ENCODE peak calls at places on chromosomes 11 and 22, in six cellular contexts. R is lower leg skin; F is CD8-positive, alpha-beta T cell; I is choroid plexus epithelial cell; K is heart left ventricle; G is lower lobe of right lung. J is an unnamed sample.

GRCh38 chr22:26828311-26828710 is 170.9 kb downstream of the MIAT start:
- DNase-seq in R (no peak), F (no peak), I (no peak), K (no peak), G (no peak), J (no peak)

GRCh38 chr22:46105494-46106278 is 44.6 kb upstream of the PPARA start:
- DNase-seq in R (no peak), F (no peak), I (peak; percentile 66), K (no peak), G (no peak), J (peak; percentile 88)

GRCh38 chr11:47533690-47534135 is 19.2 kb downstream of the CELF1 start:
- DNase-seq in R (no peak), F (no peak), I (peak; percentile 76), K (no peak), G (no peak), J (peak; percentile 79)

GRCh38 chr22:39519681-39520053 is 695 bp upstream of the ATF4 start:
- DNase-seq in R (peak; percentile 93), F (no peak), I (no peak), K (peak; percentile 72), G (no peak), J (peak; percentile 45)

GRCh38 chr22:47836957-47837356 is 1074.5 kb downstream of the TBC1D22A start:
- DNase-seq in R (no peak), F (no peak), I (no peak), K (no peak), G (no peak), J (peak; percentile 0)

GRCh38 chr11:94623120-94623735 is 56.1 kb downstream of the PIWIL4 start:
- DNase-seq in R (no peak), F (no peak), I (peak; percentile 92), K (peak; percentile 45), G (no peak), J (peak; percentile 83)

GRCh38 chr22:44049369-44050231 is 25.5 kb downstream of the PARVB start:
- DNase-seq in R (no peak), F (no peak), I (no peak), K (no peak), G (no peak), J (no peak)

GRCh38 chr11:73325036-73325981 is 17.2 kb downstream of the ARHGEF17 start:
- DNase-seq in R (no peak), F (no peak), I (peak; percentile 53), K (no peak), G (no peak), J (peak; percentile 35)

GRCh38 chr22:39152511-39153219 is at the start of gene CBX7:
- DNase-seq in R (peak; percentile 99), F (peak; percentile 84), I (peak; percentile 79), K (peak; percentile 96), G (peak; percentile 97), J (peak; percentile 73)

GRCh38 chr11:18706330-18707243 is 8.0 kb downstream of the TMEM86A start:
- DNase-seq in R (peak; percentile 93), F (peak; percentile 31), I (peak; percentile 47), K (peak; percentile 76), G (peak; percentile 67), J (no peak)

GRCh38 chr11:102971766-102972165 is 16.2 kb upstream of the MMP13 start:
- DNase-seq in R (no peak), F (no peak), I (no peak), K (no peak), G (no peak), J (peak; percentile 76)
- H3K4me3 ChIP-seq in R (no peak overlapping the region), F (no peak overlapping the region), I (no peak overlapping the region), K (no peak overlapping the region), G (no peak overlapping the region), J (no peak overlapping the region)

DNA sequence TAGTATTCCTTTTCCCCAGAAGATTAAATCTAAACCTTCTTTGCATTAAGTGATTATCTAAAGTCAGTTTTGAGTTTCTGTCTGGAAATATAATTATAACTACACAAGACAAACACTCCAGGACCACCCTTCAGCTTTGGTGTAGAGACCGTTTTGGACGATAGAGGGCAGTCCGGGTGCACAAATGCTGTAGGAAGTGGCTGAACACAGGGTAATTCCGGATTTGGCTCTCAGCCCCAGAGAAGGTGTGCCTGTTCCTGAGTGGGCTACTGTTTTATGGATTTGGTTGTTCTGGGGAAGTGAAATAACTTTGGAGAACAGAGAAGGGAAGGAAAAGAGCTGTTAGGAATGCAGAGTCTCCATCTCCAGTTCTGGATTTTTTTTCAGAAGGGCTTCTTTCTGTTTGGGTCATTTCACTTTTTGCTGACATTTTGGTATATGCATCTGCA is 14.8 kb downstream of the EXT2 start:
- DNase-seq in R (no peak), F (peak; percentile 25), I (peak; percentile 72), K (peak; percentile 77), G (no peak), J (peak; percentile 50)
- TF ChIP-seq CTCF in R (no peak), F (peak; percentile 81), I (peak; percentile 96), K (peak; percentile 78), G (peak; percentile 72), J (peak; percentile 89)

GRCh38 chr11:693415-693831 is 1.6 kb downstream of the DEAF1 start:
- DNase-seq in R (peak; percentile 88), F (no peak), I (peak; percentile 30), K (no peak), G (no peak), J (peak; percentile 33)

GRCh38 chr11:693887-694562 is 997 bp downstream of the DEAF1 start:
- DNase-seq in R (peak; percentile 88), F (no peak), I (no peak), K (peak; percentile 35), G (peak; percentile 69), J (no peak)

GRCh38 chr11:691710-692590 is 3.1 kb downstream of the DEAF1 start:
- DNase-seq in R (peak; percentile 85), F (no peak), I (no peak), K (no peak), G (no peak), J (no peak)

GRCh38 chr11:694563-695331 is at the start of gene DEAF1:
- DNase-seq in R (peak; percentile 100), F (peak; percentile 99), I (peak; percentile 99), K (peak; percentile 99), G (peak; percentile 99), J (peak; percentile 97)

GRCh38 chr11:692824-693414 is 2.1 kb downstream of the DEAF1 start:
- DNase-seq in R (no peak), F (peak; percentile 28), I (no peak), K (no peak), G (no peak), J (peak; percentile 20)
- H3K4me3 ChIP-seq in R (no peak overlapping the region), F (peak overlapping the region; percentile 3), I (peak overlapping the region; percentile 61), K (no peak overlapping the region), G (peak overlapping the region; percentile 33), J (no peak overlapping the region)

GRCh38 chr11:12540913-12541587 is 133.2 kb upstream of the TEAD1 start:
- DNase-seq in R (peak; percentile 85), F (no peak), I (peak; percentile 83), K (no peak), G (no peak), J (peak; percentile 95)
- TF ChIP-seq CTCF in R (no peak), F (no peak), I (peak; percentile 55), K (no peak), G (no peak), J (peak; percentile 67)

DNA sequence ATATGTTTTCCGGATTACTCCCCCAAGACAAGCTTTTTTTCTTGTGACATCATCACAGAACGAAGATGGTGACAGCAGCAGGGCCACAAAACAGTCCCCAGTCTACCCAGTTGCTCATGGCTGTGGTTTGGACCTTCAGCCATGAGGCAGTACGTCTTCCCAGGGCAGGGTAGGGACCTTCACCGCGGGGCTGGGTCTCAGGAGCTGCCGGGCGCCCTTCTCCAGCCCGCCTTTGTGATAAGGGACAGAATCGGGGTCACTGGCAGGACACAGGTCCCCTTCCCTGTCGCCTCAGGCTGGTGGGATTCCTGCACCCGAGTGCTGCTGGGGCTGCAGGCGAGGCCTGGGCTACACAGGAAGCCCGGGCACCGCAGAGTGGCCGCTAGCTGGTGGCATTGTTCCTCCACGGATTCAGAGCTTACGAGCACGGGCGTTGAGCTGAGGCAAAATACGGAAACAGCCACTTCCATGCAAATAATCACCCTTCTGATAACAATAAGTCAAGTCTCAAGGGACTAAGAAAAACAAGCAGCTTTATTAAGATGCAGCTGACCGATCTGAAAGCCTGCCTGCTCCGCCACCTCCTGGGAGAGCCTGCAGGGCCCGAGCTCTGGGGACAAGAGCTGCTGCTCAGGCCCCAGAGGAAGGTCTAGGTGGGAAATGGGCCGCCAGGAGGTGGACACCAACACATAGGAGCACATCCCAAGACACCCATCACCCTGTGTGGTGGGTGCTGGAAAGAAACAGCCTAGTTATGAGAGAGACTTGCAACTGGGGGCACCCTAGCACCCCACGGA is 12.3 kb downstream of the TBX1 start:
- DNase-seq in R (no peak), F (no peak), I (no peak), K (no peak), G (peak; percentile 48), J (no peak)
- H3K4me3 ChIP-seq in R (no peak overlapping the region), F (no peak overlapping the region), I (no peak overlapping the region), K (no peak overlapping the region), G (no peak overlapping the region), J (no peak overlapping the region)

DNA sequence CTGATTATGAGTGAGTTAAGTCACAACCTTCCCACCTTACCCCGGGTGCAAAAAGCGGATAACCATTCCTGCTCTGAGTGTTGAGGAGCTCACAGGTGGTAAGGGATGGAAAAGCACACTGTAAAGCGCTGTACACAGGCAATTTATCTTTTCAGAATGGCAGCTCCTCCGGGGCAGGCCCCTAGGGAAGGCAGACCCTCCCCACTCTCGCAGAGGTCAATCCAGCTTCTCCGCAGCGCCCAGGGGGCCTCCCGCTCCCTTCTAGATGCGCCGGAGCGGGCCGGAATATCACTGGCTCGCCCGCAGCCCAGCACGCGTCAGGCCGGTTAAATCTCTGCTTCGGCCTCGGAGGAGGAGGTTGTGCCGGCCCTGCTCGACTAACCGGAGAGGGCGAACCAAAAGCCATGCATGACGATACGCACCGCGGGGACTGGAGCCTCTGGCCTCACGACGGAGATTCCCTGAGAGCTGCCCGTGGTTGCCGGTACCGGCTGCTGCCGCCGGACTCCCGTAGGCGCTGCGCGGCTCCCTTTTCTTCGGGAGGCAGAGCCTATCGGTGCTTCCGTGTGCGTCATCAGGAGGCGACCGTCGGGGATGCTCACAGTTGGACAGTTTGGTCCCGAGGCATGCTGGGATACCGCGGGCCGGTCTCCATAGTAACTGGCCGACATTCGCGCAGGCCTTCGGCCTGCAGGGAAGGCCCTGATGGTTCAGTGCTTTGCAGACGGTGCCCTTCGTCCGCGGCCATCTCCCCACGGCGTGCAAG is at the start of gene BRMS1:
- DNase-seq in R (peak; percentile 99), F (peak; percentile 89), I (peak; percentile 98), K (peak; percentile 99), G (peak; percentile 100), J (peak; percentile 97)
- TF ChIP-seq CTCF in R (no peak), F (no peak), I (peak; percentile 24), K (no peak), G (peak; percentile 30), J (peak; percentile 40)

DNA sequence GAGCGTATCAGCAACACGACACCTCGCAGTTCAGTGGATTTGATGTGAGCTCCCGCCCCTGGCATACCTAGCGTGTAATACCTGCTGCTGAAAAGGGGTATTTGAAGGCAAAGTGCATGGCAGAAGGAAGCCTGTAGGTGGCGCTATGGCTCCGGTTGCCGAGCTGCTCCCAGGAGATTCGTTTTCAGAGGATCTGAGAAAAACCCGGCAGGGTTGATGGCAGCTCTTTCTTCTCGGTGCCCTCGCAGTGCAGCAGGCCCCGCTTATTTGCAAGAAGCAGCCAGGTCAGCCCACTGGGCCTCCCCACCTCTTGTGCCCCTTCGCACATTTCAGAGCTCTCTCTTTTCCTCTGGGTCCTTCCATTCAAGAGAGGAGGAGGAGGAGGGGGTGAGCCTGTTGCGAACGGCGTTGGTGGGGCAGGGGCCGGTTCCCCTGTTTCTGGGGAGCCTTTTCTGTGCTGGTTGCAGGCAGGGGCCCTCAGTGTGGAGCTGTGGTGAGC is 85.2 kb upstream of the SYT13 start:
- DNase-seq in R (peak; percentile 87), F (peak; percentile 34), I (peak; percentile 76), K (peak; percentile 46), G (peak; percentile 70), J (peak; percentile 61)
- H3K4me3 ChIP-seq in R (no peak overlapping the region), F (no peak overlapping the region), I (no peak overlapping the region), K (no peak overlapping the region), G (peak overlapping the region; percentile 23), J (no peak overlapping the region)

GRCh38 chr11:62847767-62848314 is 8.5 kb upstream of the WDR74 start:
- DNase-seq in R (no peak), F (no peak), I (no peak), K (no peak), G (no peak), J (no peak)
- TF ChIP-seq CTCF in R (no peak), F (no peak), I (no peak), K (no peak), G (no peak), J (no peak)